ENCODE peak calls at places on chromosomes 4 and X, in four cellular contexts. I is GM13977, T is mammary epithelial cell, J is HS-27A. Q is an unnamed sample.

GRCh38 chrX:123731987-123732678 is 719 bp downstream of the THOC2 start:
- DNase-seq in T (no peak), I (peak; percentile 17), J (no peak), Q (peak; percentile 14)

GRCh38 chr4:134200811-134201215 is 776 bp downstream of the PABPC4L start:
- DNase-seq in I (no peak), J (no peak), T (no peak), Q (no peak)

GRCh38 chr4:2807571-2807970 is 14.7 kb downstream of the SH3BP2 start:
- DNase-seq in J (no peak), I (no peak), T (no peak), Q (no peak)

GRCh38 chr4:14783011-14783877 is 219.0 kb upstream of the CPEB2 start:
- DNase-seq in J (peak; percentile 30), T (peak; percentile 96), I (peak; percentile 17), Q (no peak)

GRCh38 chr4:55409468-55410171 is 13.9 kb downstream of the TMEM165 start:
- DNase-seq in T (no peak), I (no peak), J (no peak), Q (peak; percentile 32)

GRCh38 chr4:124123181-124123580 is 589.4 kb downstream of the ANKRD50 start:
- DNase-seq in J (no peak), T (peak; percentile 63), I (no peak), Q (no peak)

GRCh38 chrX:11190745-11191510 is 79.8 kb downstream of the HCCS start:
- DNase-seq in J (no peak), T (peak; percentile 25), I (no peak), Q (no peak)

GRCh38 chrX:32041181-32041580 is 969.3 kb upstream of the FTHL17 start:
- DNase-seq in J (no peak), I (no peak), T (no peak), Q (no peak)

GRCh38 chrX:131783555-131784338 is 239.4 kb upstream of the STK26 start:
- DNase-seq in J (no peak), T (peak; percentile 86), I (no peak), Q (no peak)

Q was measured in germinal center.